ENCODE peak calls at places on chromosomes 5 and 9, in ten cellular contexts. O, L, I, V, Q, J, E, N, B and U are unnamed samples.

GRCh38 chr9:115649991-115650472 is 503.6 kb upstream of the PAPPA start:
- DNase-seq in J (no peak), L (no peak), E (peak; percentile 95), N (peak; percentile 80), I (peak; percentile 27), V (no peak), Q (peak; percentile 58), O (peak; percentile 96), B (no peak), U (peak; percentile 100)

GRCh38 chr5:141356133-141356532 is 1.3 kb downstream of the PCDHGA4 start:
- DNase-seq in I (no peak), E (no peak), B (no peak), Q (no peak), V (no peak), J (no peak), L (no peak), N (no peak), O (no peak), U (no peak)

GRCh38 chr5:53430618-53431252 is 49.7 kb upstream of the FST start:
- DNase-seq in N (no peak), I (no peak), O (peak; percentile 62), B (no peak), L (no peak), V (no peak), Q (no peak), J (peak; percentile 25), E (no peak), U (peak; percentile 86)

GRCh38 chr9:132644251-132644650 is 25.5 kb downstream of the DDX31 start:
- DNase-seq in O (no peak), E (no peak), N (no peak), L (no peak), V (peak; percentile 22), J (peak; percentile 38), I (no peak), Q (no peak), B (no peak), U (no peak)

GRCh38 chr9:98867434-98868168 is 60.1 kb downstream of the GALNT12 start:
- DNase-seq in O (peak; percentile 88), N (peak; percentile 90), L (no peak), I (peak; percentile 43), B (no peak), V (no peak), Q (peak; percentile 83), J (no peak), E (peak; percentile 92), U (peak; percentile 95)

GRCh38 chr5:117638581-117638980 is 1064.0 kb upstream of the SEMA6A start:
- DNase-seq in O (no peak), N (no peak), B (no peak), I (no peak), V (no peak), J (no peak), L (no peak), E (no peak), Q (no peak), U (no peak)

GRCh38 chr9:33438926-33439511 is 8.4 kb downstream of the AQP3 start:
- DNase-seq in I (no peak), B (no peak), N (no peak), L (peak; percentile 40), J (no peak), O (no peak), E (no peak), Q (no peak), V (no peak), U (no peak)

GRCh38 chr5:74272019-74272775 is 368.3 kb downstream of the ENC1 start:
- DNase-seq in V (no peak), Q (no peak), O (peak; percentile 86), J (no peak), I (no peak), B (no peak), L (no peak), E (no peak), N (peak; percentile 28), U (peak; percentile 39)

GRCh38 chr5:97854871-97855762 is 672.1 kb upstream of the RIOK2 start:
- DNase-seq in B (no peak), Q (no peak), I (no peak), L (no peak), E (no peak), J (peak; percentile 6), N (no peak), O (peak; percentile 75), V (no peak), U (peak; percentile 80)

GRCh38 chr5:80223561-80223960 is 32.3 kb downstream of the SERINC5 start:
- DNase-seq in B (no peak), V (no peak), I (no peak), O (peak; percentile 22), L (no peak), Q (no peak), N (no peak), E (no peak), J (no peak), U (no peak)

GRCh38 chr5:80227979-80228596 is 27.8 kb downstream of the SERINC5 start:
- DNase-seq in V (no peak), B (no peak), I (no peak), N (no peak), Q (no peak), O (no peak), L (no peak), J (no peak), E (no peak), U (no peak)

GRCh38 chr5:80225954-80226353 is 29.9 kb downstream of the SERINC5 start:
- DNase-seq in I (no peak), E (no peak), B (peak; percentile 25), J (no peak), N (no peak), Q (no peak), V (no peak), O (no peak), L (no peak), U (no peak)

GRCh38 chr5:80229902-80230255 is 26.0 kb downstream of the SERINC5 start:
- DNase-seq in N (no peak), E (no peak), I (no peak), Q (no peak), L (no peak), J (no peak), B (no peak), V (no peak), O (no peak), U (no peak)

GRCh38 chr5:80225189-80225588 is 30.7 kb downstream of the SERINC5 start:
- DNase-seq in O (no peak), B (no peak), J (no peak), E (no peak), V (no peak), Q (no peak), N (no peak), L (no peak), I (no peak), U (no peak)
- TF ChIP-seq CTCF in O (no peak), B (no peak), J (no peak), E (no peak), V (no peak), Q (no peak), N (no peak), L (no peak), I (no peak), U (no peak)

GRCh38 chr9:112717669-112718331 is at the start of gene INIP:
- DNase-seq in B (peak; percentile 97), J (peak; percentile 97), I (peak; percentile 98), E (peak; percentile 97), O (peak; percentile 96), N (peak; percentile 70), V (peak; percentile 97), L (peak; percentile 96), Q (peak; percentile 96), U (peak; percentile 97)
- TF ChIP-seq CTCF in B (no peak), J (peak; percentile 30), I (no peak), E (no peak), O (no peak), N (no peak), V (peak; percentile 25), L (no peak), Q (peak; percentile 5), U (peak; percentile 2)

GRCh38 chr5:43016217-43016779 is 23.8 kb downstream of the ANXA2R start:
- DNase-seq in Q (no peak), B (no peak), I (no peak), J (no peak), O (peak; percentile 53), E (no peak), L (no peak), V (no peak), N (no peak), U (no peak)

GRCh38 chr5:43017438-43017820 is 22.7 kb downstream of the ANXA2R start:
- DNase-seq in E (peak; percentile 77), J (peak; percentile 55), L (peak; percentile 34), Q (no peak), N (no peak), B (peak; percentile 44), O (peak; percentile 53), I (peak; percentile 57), V (no peak), U (peak; percentile 51)

GRCh38 chr5:43019293-43019614 is 20.9 kb downstream of the ANXA2R start:
- DNase-seq in N (no peak), Q (no peak), I (no peak), J (no peak), O (peak; percentile 10), L (no peak), E (no peak), B (no peak), V (no peak), U (no peak)

GRCh38 chr5:43020294-43020711 is 19.8 kb downstream of the ANXA2R start:
- DNase-seq in B (peak; percentile 38), N (no peak), O (peak; percentile 70), I (peak; percentile 42), E (no peak), L (peak; percentile 13), Q (no peak), V (no peak), J (peak; percentile 70), U (no peak)

DNA sequence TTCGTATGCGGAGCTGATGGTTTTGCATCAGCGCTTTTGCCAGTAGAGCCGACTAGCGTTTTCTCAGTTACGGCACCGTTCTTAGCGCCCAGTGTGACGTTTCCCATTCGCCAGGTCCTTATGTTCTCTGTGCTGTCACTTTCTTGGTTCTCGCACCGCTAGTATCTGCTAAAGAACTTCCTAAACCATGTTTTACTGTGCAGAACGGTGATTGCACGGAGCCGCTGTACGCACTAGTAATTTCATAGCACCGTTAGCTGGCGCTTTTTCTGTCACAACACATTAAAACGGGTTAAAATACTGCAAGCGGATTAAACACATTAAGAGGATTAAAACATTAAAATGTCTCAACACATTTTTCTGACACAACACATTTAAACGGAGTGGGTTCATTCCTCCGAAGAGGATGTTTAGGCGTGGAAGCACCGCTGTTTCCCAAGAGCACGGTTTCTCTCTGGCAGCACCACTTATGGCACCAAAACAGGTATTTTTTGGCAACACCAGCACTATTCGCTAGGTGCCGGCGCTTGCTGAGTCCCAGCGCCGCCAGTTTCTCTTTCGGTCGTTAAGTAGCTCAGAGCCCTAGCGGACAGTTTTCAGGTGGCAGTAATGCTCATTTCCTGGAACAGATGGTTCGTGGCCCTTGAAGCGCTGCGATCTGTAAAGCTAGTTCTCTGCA is 20.4 kb downstream of the ANXA2R start:
- DNase-seq in Q (no peak), L (peak; percentile 51), N (no peak), V (peak; percentile 67), I (peak; percentile 75), B (peak; percentile 80), J (peak; percentile 89), O (peak; percentile 91), E (no peak), U (peak; percentile 92)
- TF ChIP-seq CTCF in Q (peak; percentile 59), L (peak; percentile 41), N (peak; percentile 50), V (peak; percentile 33), I (peak; percentile 46), B (peak; percentile 71), J (peak; percentile 58), O (peak; percentile 55), E (peak; percentile 31), U (peak; percentile 67)

DNA sequence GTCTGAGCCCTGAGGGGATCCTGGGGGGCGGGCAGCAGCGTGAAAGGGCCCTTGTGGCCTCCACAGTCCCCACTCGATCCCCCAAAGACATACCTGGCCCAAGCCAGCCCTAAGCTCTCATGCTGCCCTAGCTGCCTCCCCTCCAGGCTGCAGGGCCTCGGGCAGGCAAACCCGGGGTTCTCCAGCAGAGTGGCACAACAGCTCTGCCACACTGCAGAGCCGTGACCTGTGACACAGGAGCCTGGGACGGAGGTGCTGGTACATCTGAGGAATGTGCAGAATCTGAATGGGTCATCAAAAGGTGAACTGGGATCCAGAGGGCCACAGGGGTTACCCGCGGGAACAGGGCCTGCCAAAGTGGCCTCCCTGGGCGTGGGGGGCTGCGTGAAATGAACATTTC is 163.2 kb downstream of the DAB2IP start:
- DNase-seq in N (no peak), I (no peak), L (no peak), O (no peak), J (no peak), Q (no peak), B (no peak), V (no peak), E (peak; percentile 49), U (no peak)
- TF ChIP-seq CTCF in N (no peak), I (no peak), L (no peak), O (no peak), J (no peak), Q (no peak), B (no peak), V (no peak), E (no peak), U (no peak)